ENCODE peak calls at places on chromosomes 2 and 18, in eight cellular contexts. M is GM23248; E is CD4-positive, alpha-beta memory T cell; Q is adipocyte; V is aorta; Z is right lobe of liver; X is right cardiac atrium; F is CD8-positive, alpha-beta T cell. P is an unnamed sample. For H3K4me1, the result is how much of the 10 kb centered on the place peaks cover.

GRCh38 chr2:190947139-190947538 is 66.5 kb downstream of the GLS start:
- DNase-seq in M (no peak), E (no peak), Q (peak), V (no peak), Z (no peak), X (no peak), F (no peak), P (no peak)

GRCh38 chr2:143397886-143398614 is 268.8 kb downstream of the ARHGAP15 start:
- DNase-seq in M (peak), E (no peak), Q (peak), V (no peak), Z (no peak), X (no peak), F (no peak), P (no peak)

GRCh38 chr18:6751207-6751606 is 21.7 kb downstream of the ARHGAP28 start:
- DNase-seq in M (no peak), E (no peak), Q (no peak), V (no peak), Z (no peak), X (no peak), F (no peak), P (no peak)

GRCh38 chr18:44786697-44787096 is 106.0 kb downstream of the SETBP1 start:
- DNase-seq in M (no peak), E (no peak), Q (no peak), V (no peak), Z (no peak), X (no peak), F (no peak), P (no peak)

GRCh38 chr2:128370468-128371247 is 52.0 kb upstream of the HS6ST1 start:
- DNase-seq in M (no peak), E (no peak), Q (no peak), V (no peak), Z (no peak), X (no peak), F (no peak), P (peak)

GRCh38 chr2:210224660-210225460 is at the start of gene ACADL:
- DNase-seq in M (peak), E (no peak), Q (peak), V (peak), Z (peak), X (peak), F (no peak), P (peak)

GRCh38 chr18:49013961-49014604 is 63.3 kb upstream of the SMAD7 start:
- DNase-seq in M (no peak), E (no peak), Q (no peak), V (no peak), Z (no peak), X (no peak), F (no peak), P (peak)

GRCh38 chr18:23283933-23284430 is 148.7 kb downstream of the CABLES1 start:
- DNase-seq in M (peak), E (no peak), Q (no peak), V (no peak), Z (no peak), X (no peak), F (no peak), P (no peak)

GRCh38 chr2:96899084-96899735 is 29.3 kb upstream of the SEMA4C start:
- DNase-seq in M (peak), E (no peak), Q (no peak), V (peak), Z (no peak), X (no peak), F (no peak), P (no peak)

GRCh38 chr2:217617496-217618085 is 385.2 kb downstream of the TNS1 start:
- DNase-seq in M (no peak), E (no peak), Q (peak), V (no peak), Z (no peak), X (no peak), F (no peak), P (peak)

GRCh38 chr2:21265752-21266151 is 142.0 kb downstream of the TDRD15 start:
- DNase-seq in M (no peak), E (no peak), Q (no peak), V (no peak), Z (no peak), X (no peak), F (no peak), P (no peak)

GRCh38 chr2:68594674-68595492 is 48.5 kb upstream of the PROKR1 start:
- DNase-seq in M (peak), E (peak), Q (peak), V (peak), Z (peak), X (no peak), F (peak), P (no peak)

GRCh38 chr2:43759195-43759594 is 14.6 kb upstream of the DYNC2LI1 start:
- DNase-seq in M (peak), E (no peak), Q (peak), V (no peak), Z (no peak), X (no peak), F (no peak), P (no peak)

GRCh38 chr18:4292696-4293095 is 162.4 kb downstream of the DLGAP1 start:
- DNase-seq in M (no peak), E (no peak), Q (no peak), V (no peak), Z (no peak), X (no peak), F (no peak), P (no peak)
- H3K4me1 ChIP-seq in M (under half), E (under half), Q (under half), V (under half), Z (under half), X (under half), F (under half), P (under half)

GRCh38 chr2:184560603-184561002 is 37.7 kb upstream of the ZNF804A start:
- DNase-seq in M (no peak), E (no peak), Q (no peak), V (no peak), Z (no peak), X (no peak), F (no peak), P (peak)
- H3K4me3 ChIP-seq in M (no peak), E (no peak), Q (no peak), V (no peak), Z (no peak), X (no peak), F (no peak), P (no peak)

DNA sequence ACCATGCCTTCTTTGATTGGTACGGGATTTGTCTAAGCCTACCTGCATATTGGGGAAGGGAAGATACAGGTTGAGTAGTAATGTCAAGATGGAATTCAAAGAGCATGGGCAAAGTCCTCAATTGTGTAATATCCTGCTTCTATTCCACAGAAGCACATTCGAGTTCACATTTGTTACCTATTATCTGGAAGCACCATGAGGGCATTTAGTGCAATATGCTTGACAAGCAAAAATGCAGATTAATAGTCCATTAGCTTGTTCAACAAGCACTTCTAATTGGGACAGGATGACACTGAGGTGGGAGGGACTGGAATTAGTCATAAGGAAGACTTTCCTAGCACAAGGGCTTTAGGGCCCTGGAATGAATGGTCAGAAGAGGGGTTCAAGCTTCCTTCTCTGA is 40.5 kb downstream of the MYO5B start:
- DNase-seq in M (no peak), E (no peak), Q (no peak), V (no peak), Z (no peak), X (no peak), F (no peak), P (no peak)
- H3K4me1 ChIP-seq in M (under half), E (under half), Q (under half), V (under half), Z (under half), X (under half), F (under half), P (under half)

GRCh38 chr2:118251427-118251826 is 163.2 kb downstream of the INSIG2 start:
- DNase-seq in M (peak), E (no peak), Q (peak), V (no peak), Z (no peak), X (no peak), F (no peak), P (no peak)

GRCh38 chr2:118254117-118254516 is 165.8 kb downstream of the INSIG2 start:
- DNase-seq in M (no peak), E (no peak), Q (no peak), V (no peak), Z (no peak), X (no peak), F (no peak), P (no peak)

GRCh38 chr2:118255301-118255700 is 167.0 kb downstream of the INSIG2 start:
- DNase-seq in M (no peak), E (no peak), Q (no peak), V (no peak), Z (no peak), X (no peak), F (no peak), P (no peak)

GRCh38 chr2:118257696-118258095 is 169.4 kb downstream of the INSIG2 start:
- DNase-seq in M (no peak), E (no peak), Q (no peak), V (no peak), Z (no peak), X (no peak), F (no peak), P (no peak)

DNA sequence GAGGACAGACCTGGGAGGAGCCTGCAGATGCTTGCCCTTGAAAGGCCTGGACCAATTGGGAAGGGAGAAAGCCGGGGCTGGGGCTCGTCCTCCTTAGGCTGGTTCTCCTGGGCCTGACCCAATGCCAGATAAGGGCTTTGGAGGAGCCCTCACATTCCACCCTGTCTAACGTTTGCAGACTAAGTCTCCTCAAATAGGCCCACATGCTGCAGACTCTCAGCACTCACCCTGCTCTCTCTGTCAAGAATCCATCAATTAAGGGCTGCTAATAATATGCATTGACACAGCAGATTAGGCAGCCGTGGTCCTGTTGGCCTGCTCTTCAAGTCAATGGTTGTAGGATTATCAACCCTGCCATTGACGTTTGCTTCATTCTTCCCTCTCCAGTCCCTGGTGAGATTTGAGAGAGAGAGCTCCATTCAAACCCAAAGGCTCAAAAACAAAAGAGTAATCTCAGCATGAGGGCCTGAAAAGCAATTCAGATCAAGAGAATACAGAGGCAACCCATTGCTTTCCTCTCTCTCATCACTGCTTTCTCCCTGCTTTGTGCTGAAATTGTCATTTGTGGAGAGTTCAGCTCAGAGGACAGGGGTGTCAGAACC is 167.6 kb downstream of the INSIG2 start:
- DNase-seq in M (no peak), E (no peak), Q (no peak), V (no peak), Z (no peak), X (no peak), F (no peak), P (no peak)
- H3K4me3 ChIP-seq in M (no peak), E (no peak), Q (no peak), V (no peak), Z (no peak), X (no peak), F (no peak), P (no peak)

DNA sequence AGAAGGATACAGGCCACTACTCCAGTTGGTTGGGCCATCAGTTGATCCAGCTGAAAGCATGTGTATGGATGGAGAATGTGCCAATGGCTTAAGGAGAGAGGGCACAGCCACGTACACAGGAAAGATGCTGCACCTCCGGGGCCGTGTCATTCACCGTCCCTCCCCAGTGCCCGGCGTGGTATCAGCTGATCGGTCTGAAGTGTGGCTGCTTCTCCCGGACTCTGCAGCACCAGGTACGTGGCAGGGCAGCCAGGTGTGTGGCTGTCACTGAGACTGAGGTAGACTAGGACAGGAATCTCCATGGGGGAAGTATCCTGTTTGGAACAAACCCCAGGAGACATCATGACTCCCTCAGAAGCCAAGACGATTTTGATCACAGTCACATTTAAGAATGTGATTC is 4.2 kb upstream of the ERFE start:
- DNase-seq in M (no peak), E (no peak), Q (no peak), V (no peak), Z (no peak), X (peak), F (no peak), P (peak)
- H3K4me1 ChIP-seq in M (under half), E (under half), Q (under half), V (under half), Z (under half), X (under half), F (under half), P (under half)

GRCh38 chr2:233061007-233061590 is 957 bp downstream of the INPP5D start:
- DNase-seq in M (no peak), E (no peak), Q (no peak), V (no peak), Z (peak), X (no peak), F (no peak), P (no peak)
- H3K4me3 ChIP-seq in M (no peak), E (peak), Q (no peak), V (no peak), Z (peak), X (peak), F (peak), P (peak)

GRCh38 chr2:148524519-148524919 is 120.0 kb upstream of the EPC2 start:
- DNase-seq in M (no peak), E (peak), Q (no peak), V (no peak), Z (no peak), X (no peak), F (peak), P (no peak)
- H3K4me1 ChIP-seq in M (under half), E (half or more), Q (under half), V (under half), Z (under half), X (under half), F (half or more), P (under half)